ENCODE peak calls at places on chromosomes 1 and 21, in nine cellular contexts. F is HTR-8/SVneo; W is activated effector memory CD4-positive, alpha-beta T cell treated with anti-CD3 and anti-CD28 coated beads, Interleukin-2, amount 50 U/mL, for 16 hours; S is NCI-H524 treated with DMSO at 0.1 percent for 48 hours; B is psoas muscle; C is activated CD4-positive, alpha-beta T cell treated with anti-CD3 and anti-CD28 coated beads, Interleukin-2, amount 10 ng/mL, durations not matched to agents 24 days and 14 days; H is right atrium auricular region; P is glutamatergic neuron; T is T1000. M is an unnamed sample.

GRCh38 chr1:56838726-56839125 is 15.9 kb upstream of the C8A start:
- DNase-seq in F (no peak), W (no peak), S (no peak), B (no peak), C (no peak), H (no peak), P (no peak), T (no peak), M (no peak)

GRCh38 chr1:76770979-76771378 is 96.3 kb upstream of the ST6GALNAC5 start:
- DNase-seq in F (no peak), W (no peak), S (peak), B (no peak), C (no peak), H (no peak), P (no peak), T (no peak), M (no peak)

GRCh38 chr1:29239142-29239541 is 2.8 kb downstream of the PTPRU start:
- DNase-seq in F (peak), W (no peak), S (no peak), B (no peak), C (no peak), H (no peak), P (no peak), T (no peak), M (no peak)

GRCh38 chr21:16330340-16331319 is 600.8 kb downstream of the USP25 start:
- DNase-seq in F (peak), W (no peak), S (peak), B (no peak), C (peak), H (no peak), P (no peak), T (no peak), M (no peak)

GRCh38 chr1:210369425-210369824 is 40.7 kb downstream of the HHAT start:
- DNase-seq in F (no peak), W (no peak), S (no peak), B (no peak), C (no peak), H (no peak), P (no peak), T (no peak), M (no peak)

GRCh38 chr1:15178571-15179484 is 25.3 kb downstream of the TMEM51 start:
- DNase-seq in F (peak), W (no peak), S (no peak), B (no peak), C (no peak), H (no peak), P (no peak), T (peak), M (no peak)

GRCh38 chr1:107246775-107247345 is 106.0 kb downstream of the NTNG1 start:
- DNase-seq in F (no peak), W (no peak), S (no peak), B (no peak), C (no peak), H (no peak), P (no peak), T (no peak), M (no peak)

GRCh38 chr1:35287807-35288640 is 19.5 kb downstream of the ZMYM4 start:
- DNase-seq in F (no peak), W (no peak), S (no peak), B (no peak), C (no peak), H (no peak), P (no peak), T (no peak), M (no peak)

GRCh38 chr21:44907966-44908364 is 12.7 kb downstream of the ITGB2 start:
- DNase-seq in F (no peak), W (no peak), S (no peak), B (no peak), C (no peak), H (no peak), P (no peak), T (no peak), M (no peak)

GRCh38 chr1:236502972-236503639 is 20.7 kb upstream of the LGALS8 start:
- DNase-seq in F (peak), W (no peak), S (no peak), B (peak), C (peak), H (no peak), P (no peak), T (peak), M (no peak)

GRCh38 chr1:214318356-214318755 is 37.4 kb downstream of the SMYD2 start:
- DNase-seq in F (no peak), W (no peak), S (no peak), B (peak), C (no peak), H (peak), P (no peak), T (no peak), M (no peak)

GRCh38 chr1:156852414-156852874 is 6.5 kb downstream of the INSRR start:
- DNase-seq in F (peak), W (no peak), S (peak), B (peak), C (no peak), H (no peak), P (peak), T (no peak), M (no peak)

GRCh38 chr21:38139380-38140168 is 117.2 kb upstream of the KCNJ15 start:
- DNase-seq in F (peak), W (no peak), S (no peak), B (no peak), C (no peak), H (no peak), P (no peak), T (peak), M (no peak)

GRCh38 chr1:185008746-185009360 is 34.5 kb upstream of the NIBAN1 start:
- DNase-seq in F (no peak), W (no peak), S (no peak), B (no peak), C (no peak), H (no peak), P (no peak), T (no peak), M (no peak)

GRCh38 chr1:67683736-67684525 is 1.1 kb upstream of the GADD45A start:
- DNase-seq in F (no peak), W (peak), S (no peak), B (no peak), C (peak), H (no peak), P (no peak), T (no peak), M (no peak)

GRCh38 chr1:172095831-172096230 is 254.5 kb downstream of the DNM3 start:
- DNase-seq in F (no peak), W (no peak), S (no peak), B (no peak), C (no peak), H (no peak), P (no peak), T (no peak), M (no peak)

GRCh38 chr21:42130447-42130846 is 59.3 kb downstream of the UMODL1 start:
- DNase-seq in F (no peak), W (no peak), S (no peak), B (no peak), C (no peak), H (no peak), P (no peak), T (no peak), M (no peak)

GRCh38 chr1:154595621-154596020 is 12.4 kb downstream of the ADAR start:
- DNase-seq in F (no peak), W (no peak), S (no peak), B (no peak), C (no peak), H (no peak), P (no peak), T (no peak), M (no peak)

GRCh38 chr1:111958075-111958474 is 31.4 kb downstream of the KCND3 start:
- DNase-seq in F (no peak), W (no peak), S (no peak), B (no peak), C (no peak), H (no peak), P (no peak), T (no peak), M (no peak)

GRCh38 chr21:37380349-37381323 is 14.1 kb downstream of the DYRK1A start:
- DNase-seq in F (no peak), W (no peak), S (peak), B (no peak), C (no peak), H (no peak), P (peak), T (no peak), M (no peak)

GRCh38 chr1:34759472-34760357 is at the start of gene GJB4:
- DNase-seq in F (no peak), W (no peak), S (no peak), B (no peak), C (no peak), H (no peak), P (no peak), T (no peak), M (no peak)

GRCh38 chr1:163673076-163673475 is 351.3 kb downstream of the NUF2 start:
- DNase-seq in F (no peak), W (no peak), S (no peak), B (no peak), C (no peak), H (no peak), P (no peak), T (no peak), M (no peak)

GRCh38 chr1:219155140-219155539 is 18.5 kb upstream of the LYPLAL1 start:
- DNase-seq in F (no peak), W (no peak), S (no peak), B (no peak), C (no peak), H (no peak), P (no peak), T (no peak), M (no peak)

GRCh38 chr1:232211149-232211548 is 418.8 kb downstream of the SIPA1L2 start:
- DNase-seq in F (no peak), W (no peak), S (peak), B (no peak), C (no peak), H (no peak), P (peak), T (no peak), M (no peak)

GRCh38 chr1:97297611-97298010 is 576.0 kb downstream of the PTBP2 start:
- DNase-seq in F (no peak), W (no peak), S (no peak), B (no peak), C (no peak), H (no peak), P (no peak), T (no peak), M (no peak)

GRCh38 chr1:14516974-14517812 is 81.3 kb upstream of the KAZN start:
- DNase-seq in F (no peak), W (no peak), S (no peak), B (no peak), C (no peak), H (peak), P (no peak), T (peak), M (no peak)

GRCh38 chr1:8026976-8027747 is 1.1 kb upstream of the ERRFI1 start:
- DNase-seq in F (no peak), W (no peak), S (no peak), B (peak), C (no peak), H (peak), P (no peak), T (no peak), M (no peak)

GRCh38 chr21:29092102-29092959 is 18.9 kb upstream of the CCT8 start:
- DNase-seq in F (peak), W (no peak), S (no peak), B (no peak), C (no peak), H (no peak), P (no peak), T (no peak), M (no peak)

GRCh38 chr1:216054593-216054992 is 368.7 kb downstream of the USH2A start:
- DNase-seq in F (no peak), W (no peak), S (peak), B (no peak), C (no peak), H (no peak), P (no peak), T (no peak), M (no peak)

GRCh38 chr1:193540511-193540910 is 354.1 kb upstream of the B3GALT2 start:
- DNase-seq in F (no peak), W (no peak), S (no peak), B (no peak), C (peak), H (no peak), P (no peak), T (no peak), M (no peak)